ENCODE peak calls at places on chromosomes 5 and 9, in six cellular contexts. O, F, E, I, D and C are unnamed samples.
A peak's percentile ranks its signal among the peaks of the same experiment; 100 is the strongest.

GRCh38 chr5:60346391-60346790 is 353.6 kb downstream of the DEPDC1B start:
- DNase-seq in F (no peak), O (no peak), E (no peak), D (no peak), I (no peak), C (no peak)

GRCh38 chr5:42943931-42944631 is 96.0 kb downstream of the ANXA2R start:
- DNase-seq in I (peak; percentile 19), E (no peak), F (no peak), D (no peak), O (peak; percentile 77), C (no peak)

GRCh38 chr9:120445974-120446373 is 134.0 kb downstream of the CDK5RAP2 start:
- DNase-seq in O (no peak), I (no peak), F (no peak), E (no peak), D (no peak), C (no peak)

GRCh38 chr9:5879419-5880181 is 11.1 kb upstream of the MLANA start:
- DNase-seq in E (no peak), I (peak; percentile 56), O (peak; percentile 69), D (no peak), F (no peak), C (no peak)

GRCh38 chr9:18976368-18977238 is 56.4 kb downstream of the SAXO1 start:
- DNase-seq in O (no peak), F (no peak), D (no peak), I (peak; percentile 77), E (no peak), C (no peak)

GRCh38 chr9:128470560-128470959 is 14.8 kb downstream of the ODF2 start:
- DNase-seq in D (no peak), F (no peak), E (no peak), O (no peak), I (no peak), C (no peak)

GRCh38 chr5:163005949-163006348 is 431.4 kb upstream of the CCNG1 start:
- DNase-seq in I (no peak), O (no peak), D (no peak), F (no peak), E (no peak), C (no peak)

GRCh38 chr5:180098526-180098925 is 27.0 kb upstream of the RNF130 start:
- DNase-seq in F (no peak), O (no peak), E (no peak), D (no peak), I (no peak), C (no peak)

GRCh38 chr5:168314735-168315411 is 23.4 kb downstream of the WWC1 start:
- DNase-seq in I (peak; percentile 85), E (no peak), D (no peak), O (peak; percentile 67), F (no peak), C (no peak)

GRCh38 chr5:118006229-118006628 is 982.1 kb downstream of the DTWD2 start:
- DNase-seq in F (no peak), O (no peak), E (no peak), I (no peak), D (no peak), C (no peak)

GRCh38 chr9:9754186-9754585 is 858.6 kb downstream of the PTPRD start:
- DNase-seq in D (no peak), I (no peak), E (no peak), O (no peak), F (no peak), C (no peak)

GRCh38 chr5:92850886-92851285 is 730.1 kb downstream of the NR2F1-AS1 start:
- DNase-seq in D (peak; percentile 3), F (no peak), I (no peak), O (no peak), E (no peak), C (no peak)

GRCh38 chr5:172404746-172405145 is 49.6 kb downstream of the SH3PXD2B start:
- DNase-seq in E (no peak), F (no peak), O (no peak), I (no peak), D (no peak), C (no peak)

GRCh38 chr5:53327811-53328331 is 152.6 kb upstream of the FST start:
- DNase-seq in O (no peak), E (no peak), I (no peak), F (no peak), D (no peak), C (no peak)

GRCh38 chr9:14880951-14881465 is 29.2 kb downstream of the FREM1 start:
- DNase-seq in E (no peak), O (no peak), D (no peak), I (peak; percentile 5), F (no peak), C (no peak)

GRCh38 chr5:123035950-123036390 is 555 bp downstream of the PPIC start:
- DNase-seq in E (no peak), I (peak; percentile 23), F (no peak), O (peak; percentile 88), D (peak; percentile 21), C (no peak)

GRCh38 chr5:116759860-116760644 is 185.4 kb upstream of the SEMA6A start:
- DNase-seq in I (peak; percentile 73), F (no peak), E (no peak), O (peak; percentile 74), D (no peak), C (no peak)

GRCh38 chr5:128674837-128675446 is 136.9 kb upstream of the FBN2 start:
- DNase-seq in E (no peak), I (peak; percentile 63), O (peak; percentile 89), F (peak; percentile 14), D (no peak), C (no peak)

GRCh38 chr5:135880278-135880677 is 15.4 kb downstream of the IL9 start:
- DNase-seq in E (no peak), I (no peak), F (no peak), O (peak; percentile 88), D (peak; percentile 0), C (no peak)

GRCh38 chr9:14277761-14278160 is 36.2 kb downstream of the NFIB start:
- DNase-seq in D (no peak), O (no peak), E (no peak), I (no peak), F (no peak), C (no peak)

GRCh38 chr5:34598177-34598794 is 57.8 kb upstream of the RAI14 start:
- DNase-seq in D (no peak), O (no peak), F (no peak), E (no peak), I (peak; percentile 95), C (no peak)

GRCh38 chr5:60228676-60229075 is 335.1 kb upstream of the PDE4D start:
- DNase-seq in I (no peak), O (no peak), F (no peak), D (no peak), E (no peak), C (no peak)